ENCODE peak calls at places on chromosomes 13 and 19, in nine cellular contexts. W is GM23248, A is PC-3, Z is neural progenitor cell, X is hepatocyte, I is GM23338, R is SK-N-SH, U is HCT116, N is MM.1S. H is an unnamed sample.
A peak's percentile ranks its signal among the peaks of the same experiment; 100 is the strongest.

GRCh38 chr13:29465741-29466293 is 129.7 kb downstream of the SLC7A1 start:
- DNase-seq in U (no peak), I (no peak), R (peak; percentile 47), A (peak; percentile 28), Z (no peak), X (peak; percentile 38), N (no peak), W (peak; percentile 65), H (no peak)

GRCh38 chr19:2282062-2282861 is at the start of gene PEAK3:
- DNase-seq in U (no peak), I (peak; percentile 77), R (peak; percentile 80), W (peak; percentile 45), N (no peak), A (no peak), X (no peak), Z (peak; percentile 62), H (no peak)

GRCh38 chr13:43307921-43308433 is 284.6 kb downstream of the DNAJC15 start:
- DNase-seq in W (peak; percentile 81), Z (no peak), I (no peak), U (no peak), A (peak; percentile 16), N (no peak), R (peak; percentile 71), X (peak; percentile 92), H (peak; percentile 54)

GRCh38 chr19:33860691-33861090 is 64.0 kb downstream of the KCTD15 start:
- DNase-seq in R (no peak), Z (no peak), X (no peak), W (no peak), N (no peak), I (no peak), A (no peak), U (no peak), H (no peak)

GRCh38 chr19:32035611-32036010 is 309.8 kb upstream of the ZNF507 start:
- DNase-seq in A (no peak), U (no peak), W (no peak), X (no peak), R (no peak), I (no peak), N (no peak), Z (no peak), H (no peak)

GRCh38 chr13:37651371-37651770 is 52.8 kb upstream of the POSTN start:
- DNase-seq in Z (no peak), A (no peak), X (no peak), I (no peak), U (no peak), N (no peak), W (no peak), R (no peak), H (no peak)

GRCh38 chr19:28596561-28597071 is 616.3 kb downstream of the UQCRFS1 start:
- DNase-seq in R (no peak), U (no peak), A (no peak), I (no peak), W (no peak), Z (no peak), X (no peak), N (no peak), H (no peak)

GRCh38 chr19:39297931-39298634 is 1.9 kb downstream of the IFNL1 start:
- DNase-seq in W (no peak), R (no peak), X (no peak), N (no peak), I (no peak), U (no peak), Z (no peak), A (no peak), H (no peak)

GRCh38 chr13:110617326-110618072 is 2.2 kb downstream of the NAXD start:
- DNase-seq in W (peak; percentile 76), R (no peak), U (no peak), I (peak; percentile 65), X (peak; percentile 69), N (no peak), A (no peak), Z (no peak), H (peak; percentile 3)

GRCh38 chr19:37007587-37008220 is 70.5 kb upstream of the ZNF420 start:
- DNase-seq in A (no peak), R (peak; percentile 28), I (peak; percentile 19), U (no peak), W (peak; percentile 12), X (no peak), Z (no peak), N (no peak), H (no peak)

GRCh38 chr13:44713793-44714469 is 137.8 kb upstream of the TSC22D1 start:
- DNase-seq in U (peak; percentile 79), A (peak; percentile 92), N (no peak), W (peak; percentile 95), R (no peak), Z (no peak), X (peak; percentile 26), I (no peak), H (no peak)

GRCh38 chr13:40776232-40776631 is 5.2 kb upstream of the MRPS31 start:
- DNase-seq in W (no peak), A (no peak), U (no peak), Z (no peak), X (no peak), R (no peak), I (no peak), N (no peak), H (no peak)

GRCh38 chr13:40776681-40777165 is 5.7 kb upstream of the MRPS31 start:
- DNase-seq in A (peak; percentile 54), X (no peak), Z (no peak), I (no peak), W (peak; percentile 23), N (no peak), R (no peak), U (no peak), H (peak; percentile 67)

GRCh38 chr13:40779049-40779448 is 8.1 kb upstream of the MRPS31 start:
- DNase-seq in W (no peak), R (no peak), U (no peak), A (no peak), X (no peak), I (peak; percentile 21), N (no peak), Z (no peak), H (no peak)

GRCh38 chr13:40777957-40778235 is 6.9 kb upstream of the MRPS31 start:
- DNase-seq in W (no peak), U (no peak), N (no peak), Z (no peak), I (no peak), A (no peak), R (no peak), X (no peak), H (no peak)

DNA sequence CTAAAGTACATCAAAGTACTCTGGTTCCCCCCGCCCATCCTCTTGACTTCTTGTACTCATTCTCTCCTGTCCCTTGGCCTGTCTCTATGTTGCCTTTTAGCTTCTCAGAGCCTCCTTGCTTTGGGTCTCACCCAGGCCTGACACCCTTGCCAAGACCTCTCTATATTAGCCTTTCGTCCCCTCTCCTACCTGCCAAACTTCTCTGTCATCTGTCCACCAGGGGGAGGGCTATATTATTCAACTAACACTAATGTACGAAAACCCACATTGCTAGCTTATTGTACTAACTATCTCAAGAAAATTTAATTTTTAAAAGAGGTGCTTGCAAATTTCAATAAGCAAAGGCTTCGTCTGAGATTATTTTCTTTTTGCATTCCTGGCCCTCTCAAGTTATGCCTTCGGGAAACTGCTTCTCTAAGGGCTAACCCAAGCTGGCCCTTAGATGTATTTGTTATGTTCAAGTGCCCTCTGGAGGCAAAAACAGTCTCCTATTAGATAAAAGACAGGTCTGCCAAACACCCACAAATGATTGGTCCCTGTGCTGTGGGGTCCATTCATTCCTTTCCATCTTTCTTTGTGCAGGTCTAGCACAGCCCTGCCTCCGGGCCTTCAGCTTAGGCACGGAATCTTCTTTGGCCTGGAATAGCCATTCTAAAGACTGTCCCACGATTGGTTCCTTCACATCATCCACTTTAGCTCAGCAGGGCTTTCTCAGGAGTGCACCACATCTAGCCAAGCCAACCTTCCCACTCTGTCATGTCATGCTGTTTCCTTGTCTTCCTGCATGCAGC is 6.4 kb upstream of the MRPS31 start:
- DNase-seq in N (peak; percentile 40), Z (peak; percentile 66), R (peak; percentile 60), U (peak; percentile 65), W (peak; percentile 72), I (peak; percentile 88), X (peak; percentile 70), A (peak; percentile 55), H (peak; percentile 86)
- H3K27ac ChIP-seq in N (no peak overlapping the region), Z (no peak overlapping the region), R (peak overlapping the region; percentile 40), U (peak overlapping the region; percentile 4), W (no peak overlapping the region), I (no peak overlapping the region), X (peak overlapping the region; percentile 6), A (peak overlapping the region; percentile 25), H (peak overlapping the region; percentile 59)

DNA sequence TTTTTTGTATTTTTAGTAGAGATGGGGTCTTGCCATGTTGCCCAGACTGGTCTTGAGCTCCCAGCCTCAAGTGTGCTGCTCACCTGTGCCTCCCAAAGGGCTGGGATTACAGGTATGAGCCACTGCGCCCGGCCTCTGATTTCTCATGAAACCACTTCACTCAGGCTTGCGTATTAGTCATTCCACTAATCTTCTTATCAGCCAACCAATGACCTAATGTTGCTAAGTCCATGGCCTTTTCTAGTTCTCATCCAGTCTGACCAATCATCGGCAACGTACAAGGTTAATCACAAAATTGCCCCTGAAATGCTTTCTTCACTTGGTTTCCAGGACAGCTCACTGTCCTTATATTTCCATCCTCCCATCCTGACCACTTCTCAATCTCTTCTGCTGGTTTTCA is 605.3 kb upstream of the SLC10A2 start:
- DNase-seq in N (no peak), Z (no peak), X (peak; percentile 9), I (no peak), A (no peak), R (no peak), U (no peak), W (no peak), H (no peak)
- H2AFZ ChIP-seq in N (no peak overlapping the region), Z (no peak overlapping the region), X (no peak overlapping the region), I (no peak overlapping the region), A (no peak overlapping the region), R (no peak overlapping the region), U (no peak overlapping the region), W (no peak overlapping the region), H (no peak overlapping the region)

GRCh38 chr19:45451181-45451849 is 16.5 kb upstream of the FOSB start:
- DNase-seq in R (no peak), N (peak; percentile 80), A (peak; percentile 24), Z (no peak), I (peak; percentile 53), W (peak; percentile 89), X (peak; percentile 62), U (no peak), H (peak; percentile 72)
- TF ChIP-seq EZH2phosphoT487 in R (no peak), N (no peak), A (no peak), Z (no peak), I (no peak), W (no peak), X (no peak), U (no peak), H (no peak)

DNA sequence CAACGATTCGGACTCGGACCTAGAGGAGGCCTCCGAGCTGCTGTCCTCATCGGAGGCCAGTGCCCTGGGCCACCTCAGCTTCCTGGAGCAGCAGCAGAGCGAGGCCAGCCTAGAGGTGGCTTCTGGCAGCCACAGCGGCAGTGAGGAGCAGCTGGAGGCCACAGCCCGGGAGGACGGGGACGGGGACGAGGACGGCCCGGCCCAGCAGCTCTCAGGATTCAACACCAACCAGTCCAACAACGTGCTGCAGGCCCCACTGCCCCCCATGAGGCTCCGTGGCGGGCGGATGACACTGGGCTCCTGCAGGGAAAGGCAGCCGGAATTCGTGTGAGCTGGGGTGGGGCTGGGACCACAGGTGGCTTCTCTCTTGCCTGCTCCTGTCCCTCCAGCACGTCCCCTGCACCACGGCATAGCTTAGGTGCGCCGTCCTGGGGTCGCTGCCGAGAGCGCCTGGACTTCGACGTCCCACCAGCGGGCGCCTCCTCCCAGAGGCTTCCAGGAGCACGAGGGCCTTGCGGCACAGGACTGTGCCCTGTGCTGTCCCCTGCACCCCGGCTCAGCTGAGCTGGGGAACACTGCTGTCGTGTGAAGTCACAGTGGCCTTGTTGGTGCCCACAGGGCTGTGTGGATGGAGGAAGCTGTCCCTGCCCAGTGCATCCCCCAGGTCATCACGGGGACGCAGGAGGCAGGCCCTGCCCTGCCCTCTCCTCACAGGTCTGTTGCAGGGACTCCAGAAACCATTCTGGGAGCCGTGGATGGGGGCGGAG is 9.3 kb downstream of the POLR2E start:
- DNase-seq in W (no peak), U (no peak), Z (no peak), A (no peak), R (no peak), N (no peak), I (no peak), X (no peak), H (no peak)
- H3K27ac ChIP-seq in W (no peak overlapping the region), U (peak overlapping the region; percentile 26), Z (no peak overlapping the region), A (no peak overlapping the region), R (no peak overlapping the region), N (no peak overlapping the region), I (peak overlapping the region; percentile 74), X (no peak overlapping the region), H (no peak overlapping the region)

H was measured in OCI-LY7.